ENCODE peak calls at places on chromosome 2, in four cellular contexts. T is A549, V is GM12878, S is K562. U is an unnamed sample.

GRCh38 chr2:100245681-100246080 is 76.6 kb downstream of the LONRF2 start:
- DNase-seq in V (no peak), S (no peak), T (no peak), U (no peak)

GRCh38 chr2:36478332-36478738 is 119.6 kb downstream of the FEZ2 start:
- DNase-seq in S (no peak), T (peak; percentile 83), V (no peak), U (no peak)

GRCh38 chr2:120231564-120231973 is 8.4 kb upstream of the TMEM185B start:
- DNase-seq in S (no peak), T (no peak), V (no peak), U (no peak)

GRCh38 chr2:33372940-33373553 is 103.4 kb upstream of the RASGRP3 start:
- DNase-seq in V (peak; percentile 19), T (peak; percentile 77), S (peak; percentile 57), U (peak; percentile 45)

GRCh38 chr2:30590407-30590806 is 143.4 kb downstream of the LCLAT1 start:
- DNase-seq in T (no peak), V (no peak), S (no peak), U (no peak)

GRCh38 chr2:73952499-73953446 is 26.1 kb downstream of the DGUOK start:
- DNase-seq in T (no peak), S (no peak), V (no peak), U (no peak)

GRCh38 chr2:156959481-156959880 is 298.0 kb upstream of the GALNT5 start:
- DNase-seq in T (no peak), V (no peak), S (no peak), U (no peak)

GRCh38 chr2:72952961-72953360 is 35.6 kb downstream of the EMX1 start:
- DNase-seq in T (no peak), V (no peak), S (no peak), U (no peak)

GRCh38 chr2:229669841-229670240 is 44.5 kb downstream of the DNER start:
- DNase-seq in S (no peak), V (no peak), T (no peak), U (no peak)

GRCh38 chr2:8577573-8577972 is 104.3 kb upstream of the ID2 start:
- DNase-seq in T (no peak), V (no peak), S (no peak), U (no peak)

GRCh38 chr2:141393214-141393545 is 737.6 kb downstream of the LRP1B start:
- DNase-seq in S (no peak), V (no peak), T (peak; percentile 32), U (no peak)

GRCh38 chr2:176174850-176175728 is 13.4 kb upstream of the HOXD1 start:
- DNase-seq in S (peak; percentile 53), T (no peak), V (no peak), U (no peak)

GRCh38 chr2:97961534-97961933 is 34.2 kb downstream of the TMEM131 start:
- DNase-seq in S (no peak), T (no peak), V (peak; percentile 65), U (no peak)

GRCh38 chr2:197647961-197648690 is 27.3 kb downstream of the RFTN2 start:
- DNase-seq in T (no peak), S (no peak), V (no peak), U (no peak)

GRCh38 chr2:2271471-2271941 is 59.6 kb downstream of the MYT1L start:
- DNase-seq in V (no peak), T (no peak), S (no peak), U (no peak)

GRCh38 chr2:237184923-237185580 is 99.4 kb downstream of the COPS8 start:
- DNase-seq in T (no peak), S (no peak), V (no peak), U (no peak)

GRCh38 chr2:37984176-37984575 is 59.1 kb downstream of the RMDN2 start:
- DNase-seq in S (no peak), V (no peak), T (no peak), U (no peak)

GRCh38 chr2:153195342-153195741 is 283.2 kb downstream of the RPRM start:
- DNase-seq in V (no peak), S (no peak), T (no peak), U (no peak)

GRCh38 chr2:110993557-110994231 is 127.0 kb upstream of the BCL2L11 start:
- DNase-seq in T (no peak), V (no peak), S (no peak), U (no peak)

GRCh38 chr2:99380376-99381010 is 43.3 kb downstream of the EIF5B start:
- DNase-seq in V (no peak), T (no peak), S (no peak), U (no peak)

GRCh38 chr2:36605273-36605672 is 7.3 kb upstream of the FEZ2 start:
- DNase-seq in S (no peak), V (no peak), T (no peak), U (no peak)

GRCh38 chr2:120415728-120416509 is 70.0 kb downstream of the INHBB start:
- DNase-seq in V (no peak), T (no peak), S (no peak), U (no peak)

GRCh38 chr2:92073815-92074548 is 2797.2 kb upstream of the TEKT4 start:
- DNase-seq in T (no peak), S (no peak), V (no peak), U (no peak)

GRCh38 chr2:180618570-180618969 is 361.8 kb upstream of the UBE2E3 start:
- DNase-seq in T (no peak), S (no peak), V (no peak), U (no peak)

GRCh38 chr2:209387389-209387788 is 36.5 kb upstream of the MAP2 start:
- DNase-seq in T (no peak), V (no peak), S (no peak), U (no peak)

GRCh38 chr2:84963692-84964405 is 7.1 kb upstream of the KCMF1 start:
- DNase-seq in V (no peak), T (peak; percentile 76), S (no peak), U (peak; percentile 99)

GRCh38 chr2:215171151-215171550 is 32.7 kb upstream of the ABCA12 start:
- DNase-seq in V (peak; percentile 26), S (no peak), T (no peak), U (no peak)

DNA sequence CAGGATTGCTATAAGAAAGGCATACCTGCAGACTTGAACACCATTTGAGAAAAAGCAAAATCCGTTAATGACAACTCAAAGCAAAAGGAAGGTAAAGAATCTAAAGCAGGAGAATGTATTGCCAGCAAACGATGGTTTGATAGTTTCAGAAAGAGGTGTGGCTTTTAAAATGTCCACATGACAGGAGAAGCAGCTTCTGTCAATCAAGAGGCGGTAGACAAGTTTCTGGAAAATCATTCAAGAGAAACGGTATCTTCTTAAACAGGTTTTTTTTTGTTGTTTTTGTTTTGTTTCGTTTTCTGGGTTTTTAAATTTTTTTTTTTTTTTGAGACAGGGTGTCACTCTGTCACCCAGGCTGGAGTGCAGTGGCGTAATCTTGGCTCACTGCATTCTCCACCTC is 13.8 kb downstream of the CLEC4F start:
- DNase-seq in T (no peak), V (no peak), S (no peak), U (no peak)
- TF ChIP-seq RFX5 in T (no peak), V (no peak), S (no peak), U (no peak)

GRCh38 chr2:103963331-103963730 is 890.6 kb upstream of the POU3F3 start:
- DNase-seq in T (no peak), V (no peak), S (no peak), U (peak; percentile 5)

GRCh38 chr2:103959174-103960125 is 894.5 kb upstream of the POU3F3 start:
- DNase-seq in V (no peak), T (peak; percentile 51), S (peak; percentile 8), U (peak; percentile 47)

GRCh38 chr2:103960126-103960508 is 893.8 kb upstream of the POU3F3 start:
- DNase-seq in V (no peak), T (no peak), S (no peak), U (no peak)
- TF ChIP-seq REST in V (no peak), T (no peak), S (no peak), U (no peak)

GRCh38 chr2:42932271-42933151 is 140.1 kb upstream of the HAAO start:
- DNase-seq in S (no peak), T (no peak), V (no peak), U (no peak)
- TF ChIP-seq MYC in S (no peak), T (no peak), V (no peak), U (no peak)

DNA sequence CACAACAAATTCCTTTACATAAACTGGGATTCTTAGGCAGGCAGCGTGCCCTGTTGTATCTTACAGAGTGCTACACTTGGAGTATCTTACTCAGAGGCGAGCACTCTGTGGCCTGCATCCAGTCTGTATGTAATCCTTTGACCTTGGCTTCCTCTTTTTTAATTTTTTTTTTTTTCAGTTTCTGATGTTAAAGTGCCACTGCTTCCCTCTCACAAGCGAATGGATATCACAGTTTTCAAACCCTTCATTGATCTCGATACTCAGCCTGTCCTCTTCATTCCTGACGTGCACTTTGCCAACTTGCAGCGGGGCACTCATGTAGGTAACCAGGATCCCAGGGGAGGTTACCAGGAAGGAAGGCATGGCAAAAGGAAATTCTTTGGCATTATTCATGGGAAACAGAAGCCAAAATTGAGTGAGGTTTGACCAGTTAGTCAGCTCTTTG is 40.4 kb downstream of the GRHL1 start:
- DNase-seq in T (no peak), S (no peak), V (no peak), U (no peak)
- TF ChIP-seq RFX5 in T (no peak), S (no peak), V (no peak), U (no peak)

GRCh38 chr2:177826897-177827296 is 245.7 kb downstream of the PDE11A start:
- DNase-seq in T (no peak), S (no peak), V (no peak), U (no peak)
- TF ChIP-seq REST in T (no peak), S (no peak), V (no peak), U (no peak)

GRCh38 chr2:240925576-240926515 is 19.7 kb downstream of the CROCC2 start:
- DNase-seq in V (no peak), T (no peak), S (no peak), U (no peak)

GRCh38 chr2:240928476-240929363 is 22.6 kb downstream of the CROCC2 start:
- DNase-seq in T (no peak), V (no peak), S (no peak), U (no peak)

GRCh38 chr2:240925191-240925575 is 19.0 kb downstream of the CROCC2 start:
- DNase-seq in T (peak; percentile 41), V (no peak), S (no peak), U (no peak)

GRCh38 chr2:240927390-240927781 is 21.2 kb downstream of the CROCC2 start:
- DNase-seq in T (no peak), S (no peak), V (no peak), U (no peak)

DNA sequence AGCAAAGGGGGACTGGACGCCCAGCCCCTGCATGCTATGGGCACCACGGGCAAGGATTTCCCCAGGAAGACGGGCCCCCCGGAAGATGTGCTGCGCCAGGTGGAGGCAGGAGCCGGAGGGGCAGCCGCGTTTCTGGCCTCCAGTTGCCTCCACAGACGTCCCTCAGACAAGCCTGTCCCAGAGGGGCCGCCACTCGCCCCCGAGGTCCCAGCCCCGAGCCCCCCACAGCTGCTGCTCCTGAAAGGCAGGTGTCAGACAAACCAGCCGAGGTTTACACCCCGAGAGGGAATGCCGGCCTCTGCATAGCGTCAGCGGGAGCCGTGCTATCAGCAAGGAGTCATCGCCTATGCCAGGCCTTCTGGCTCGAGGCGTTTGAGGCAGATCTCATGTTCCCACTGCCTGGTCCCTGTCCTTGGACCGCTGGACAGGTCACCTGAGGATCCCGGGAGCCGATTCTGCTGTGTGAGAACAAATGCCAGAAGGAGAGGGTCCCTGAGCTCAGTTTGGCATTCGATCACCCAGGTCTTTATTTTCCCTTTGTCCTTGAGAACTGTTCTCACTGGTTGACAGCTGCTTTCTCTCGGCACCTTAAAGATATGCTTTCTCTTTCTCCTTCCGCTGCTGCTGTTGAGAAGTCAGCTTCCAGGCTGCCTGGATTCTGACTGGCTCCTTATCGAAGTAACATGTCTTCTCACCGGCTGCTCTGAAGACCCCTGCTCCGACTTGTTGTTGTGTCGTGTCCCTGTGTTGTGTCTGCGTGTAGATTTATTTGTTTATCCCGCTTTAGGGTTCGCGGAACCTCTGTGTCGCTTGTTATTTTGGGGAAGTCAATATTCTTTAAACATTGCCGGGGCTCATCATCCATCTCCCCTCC is 20.6 kb downstream of the CROCC2 start:
- DNase-seq in T (no peak), V (no peak), S (no peak), U (no peak)
- TF ChIP-seq MYC in T (no peak), V (no peak), S (no peak), U (no peak)

GRCh38 chr2:232960862-232961261 is 52.2 kb downstream of the NGEF start:
- DNase-seq in V (no peak), T (no peak), S (no peak), U (no peak)
- TF ChIP-seq RFX5 in V (no peak), T (no peak), S (no peak), U (no peak)